ENCODE peak calls at places on chromosomes 1 and 21, in ten cellular contexts. B, O, G, P, N, C, F, M, K and H are unnamed samples.

GRCh38 chr1:31434979-31435378 is 22.0 kb downstream of the SERINC2 start:
- ATAC-seq in M (peak; percentile 54), K (peak; percentile 52), G (no peak), B (no peak), P (no peak), C (no peak), N (no peak), F (no peak), O (no peak), H (peak; percentile 2)

GRCh38 chr1:30110826-30111225 is 612.6 kb downstream of the MATN1 start:
- ATAC-seq in P (no peak), G (no peak), O (no peak), F (no peak), C (no peak), K (no peak), N (no peak), B (no peak), M (no peak), H (no peak)

GRCh38 chr1:73065585-73065984 is 783.2 kb upstream of the NEGR1 start:
- ATAC-seq in N (no peak), C (no peak), P (no peak), G (no peak), F (no peak), M (no peak), K (no peak), B (no peak), O (no peak), H (no peak)

GRCh38 chr1:106225406-106225805 is 831.1 kb upstream of the PRMT6 start:
- ATAC-seq in K (no peak), C (no peak), P (no peak), O (no peak), M (no peak), B (no peak), F (no peak), N (no peak), G (no peak), H (no peak)

GRCh38 chr1:209780276-209780675 is 4.1 kb downstream of the C1orf74 start:
- ATAC-seq in N (no peak), M (no peak), P (no peak), F (no peak), K (no peak), O (no peak), C (no peak), B (no peak), G (no peak), H (no peak)

GRCh38 chr1:69567847-69568434 is at the start of gene LRRC7:
- ATAC-seq in M (peak; percentile 38), B (peak; percentile 67), N (no peak), F (peak; percentile 33), O (peak; percentile 19), G (peak; percentile 34), K (peak; percentile 71), P (peak; percentile 67), C (no peak), H (no peak)

GRCh38 chr1:70247768-70248167 is 26.6 kb downstream of the SRSF11 start:
- ATAC-seq in C (no peak), P (no peak), F (no peak), K (no peak), N (no peak), O (no peak), B (peak; percentile 66), M (no peak), G (no peak), H (no peak)

GRCh38 chr21:27649323-27649722 is 682.4 kb upstream of the ADAMTS5 start:
- ATAC-seq in G (no peak), N (no peak), O (no peak), K (peak; percentile 87), M (peak; percentile 69), P (no peak), B (no peak), F (no peak), C (no peak), H (no peak)

GRCh38 chr1:153697191-153697872 is 18.8 kb downstream of the NPR1 start:
- ATAC-seq in N (no peak), C (no peak), B (no peak), G (peak; percentile 85), O (peak; percentile 75), P (peak; percentile 62), M (peak; percentile 30), K (peak; percentile 36), F (peak; percentile 79), H (no peak)

GRCh38 chr1:212106286-212106792 is 70.8 kb downstream of the DTL start:
- ATAC-seq in C (no peak), P (no peak), F (no peak), B (no peak), G (no peak), M (no peak), K (no peak), O (no peak), N (no peak), H (no peak)

GRCh38 chr1:43047135-43047534 is 88.5 kb upstream of the SLC2A1 start:
- ATAC-seq in B (no peak), P (no peak), K (no peak), C (no peak), M (no peak), F (no peak), G (no peak), N (no peak), O (no peak), H (no peak)

GRCh38 chr1:59328353-59328752 is 31.5 kb downstream of the FGGY start:
- ATAC-seq in M (no peak), G (no peak), C (no peak), F (no peak), P (no peak), B (no peak), N (no peak), O (no peak), K (no peak), H (no peak)

GRCh38 chr1:206556047-206556747 is 48.9 kb downstream of the RASSF5 start:
- ATAC-seq in B (peak; percentile 48), N (no peak), K (no peak), F (peak; percentile 13), P (no peak), O (no peak), M (peak; percentile 66), C (peak; percentile 14), G (no peak), H (no peak)

GRCh38 chr1:226960256-226960655 is 20.2 kb downstream of the COQ8A start:
- ATAC-seq in G (peak; percentile 29), M (no peak), P (no peak), N (no peak), F (no peak), O (peak; percentile 40), K (no peak), C (no peak), B (no peak), H (peak; percentile 54)

GRCh38 chr1:52112489-52112888 is 29.4 kb upstream of the ZFYVE9 start:
- ATAC-seq in C (no peak), B (no peak), P (no peak), M (no peak), O (no peak), F (no peak), N (no peak), G (no peak), K (no peak), H (no peak)

GRCh38 chr1:41394918-41395598 is 33.8 kb downstream of the FOXO6 start:
- ATAC-seq in G (no peak), O (no peak), K (no peak), P (peak; percentile 68), C (no peak), N (no peak), F (no peak), M (peak; percentile 46), B (no peak), H (no peak)

GRCh38 chr1:114108741-114109255 is 44.9 kb downstream of the SYT6 start:
- ATAC-seq in K (no peak), P (peak; percentile 45), M (no peak), F (no peak), O (no peak), B (no peak), C (no peak), G (no peak), N (no peak), H (peak; percentile 17)

GRCh38 chr1:92853299-92853698 is 21.5 kb downstream of the RPL5 start:
- ATAC-seq in O (no peak), P (no peak), C (no peak), N (no peak), F (no peak), G (no peak), M (no peak), K (no peak), B (no peak), H (no peak)

GRCh38 chr1:199685369-199685768 is 342.1 kb upstream of the NR5A2 start:
- ATAC-seq in P (no peak), K (no peak), G (no peak), F (peak; percentile 73), C (no peak), N (no peak), M (peak; percentile 57), O (no peak), B (no peak), H (no peak)

GRCh38 chr1:199010492-199010891 is 371.7 kb downstream of the PTPRC start:
- ATAC-seq in O (no peak), G (no peak), P (no peak), N (peak; percentile 83), B (no peak), K (no peak), F (no peak), M (no peak), C (no peak), H (no peak)

GRCh38 chr1:245131026-245131393 is 23.8 kb upstream of the KIF26B start:
- ATAC-seq in P (no peak), C (no peak), K (no peak), F (no peak), G (no peak), O (no peak), N (no peak), B (no peak), M (no peak), H (no peak)

GRCh38 chr1:82160903-82161302 is 360.2 kb downstream of the ADGRL2 start:
- ATAC-seq in C (no peak), K (no peak), N (no peak), F (no peak), P (no peak), B (no peak), M (no peak), G (no peak), O (peak; percentile 60), H (no peak)

GRCh38 chr1:116806245-116806644 is 52.0 kb downstream of the CD2 start:
- ATAC-seq in B (peak; percentile 72), G (no peak), K (no peak), F (no peak), O (no peak), N (peak; percentile 56), C (peak; percentile 27), M (no peak), P (no peak), H (no peak)

GRCh38 chr1:230572121-230573083 is 69.9 kb upstream of the COG2 start:
- ATAC-seq in P (no peak), O (no peak), B (no peak), G (no peak), M (peak; percentile 61), K (no peak), N (no peak), F (no peak), C (no peak), H (no peak)

GRCh38 chr1:202567747-202568146 is 142.5 kb downstream of the SYT2 start:
- ATAC-seq in F (peak; percentile 76), N (no peak), G (no peak), B (no peak), C (no peak), M (no peak), K (no peak), O (peak; percentile 21), P (no peak), H (no peak)

GRCh38 chr1:152752225-152752624 is 5.6 kb upstream of the KPRP start:
- ATAC-seq in G (no peak), O (no peak), M (peak; percentile 94), B (peak; percentile 61), F (no peak), K (no peak), N (no peak), C (no peak), P (no peak), H (no peak)

GRCh38 chr1:246689409-246689997 is 34.7 kb upstream of the SCCPDH start:
- ATAC-seq in B (peak; percentile 99), C (peak; percentile 85), K (peak; percentile 86), N (peak; percentile 84), O (peak; percentile 92), M (peak; percentile 97), G (peak; percentile 81), P (peak; percentile 91), F (peak; percentile 93), H (peak; percentile 82)